ENCODE peak calls at places on chromosomes 7 and 10, in eight cellular contexts. K is stimulated activated CD4-positive, alpha-beta T cell treated with anti-CD3 and anti-CD28 coated beads, Interleukin-12 subunit alpha, Interleukin-12 subunit beta, amount 100 ng/mL, for 48 hours; C is NCI-H1436; L is substantia nigra; V is Calu3; I is dorsolateral prefrontal cortex; D is RCC 7860; U is caudate nucleus. J is an unnamed sample.

GRCh38 chr7:102077081-102077480 is 209.6 kb upstream of the SH2B2 start:
- DNase-seq in I (no peak), V (no peak), D (no peak), C (no peak), K (no peak), L (no peak), U (no peak), J (no peak)

GRCh38 chr7:117873056-117873932 is at the start of gene CTTNBP2:
- DNase-seq in L (peak), C (no peak), D (no peak), I (peak), U (peak), V (peak), K (no peak), J (peak)

GRCh38 chr7:157442993-157443831 is 106.4 kb downstream of the DNAJB6 start:
- DNase-seq in C (no peak), L (no peak), I (peak), K (no peak), U (no peak), D (no peak), V (no peak), J (no peak)

GRCh38 chr10:114681542-114681941 is 23.5 kb upstream of the ABLIM1 start:
- DNase-seq in K (no peak), C (no peak), V (no peak), I (no peak), L (no peak), U (no peak), D (peak), J (peak)

GRCh38 chr7:89072094-89072493 is 276.6 kb upstream of the TEX47 start:
- DNase-seq in V (no peak), L (no peak), K (no peak), U (no peak), C (no peak), D (no peak), I (no peak), J (no peak)

GRCh38 chr10:103661198-103661950 is 167.9 kb downstream of the NEURL1 start:
- DNase-seq in U (no peak), V (peak), C (peak), L (peak), I (no peak), K (peak), D (peak), J (no peak)

GRCh38 chr10:63735305-63735704 is 214.1 kb downstream of the REEP3 start:
- DNase-seq in L (no peak), V (no peak), D (no peak), C (no peak), I (no peak), K (no peak), U (no peak), J (no peak)

GRCh38 chr10:15661574-15661973 is 58.1 kb downstream of the ITGA8 start:
- DNase-seq in U (no peak), L (no peak), K (no peak), I (no peak), V (no peak), D (no peak), C (no peak), J (no peak)